ENCODE peak calls at places on chromosome 4, in six cellular contexts. P is frontal cortex, M is left ventricle myocardium inferior, K is HEK293T, Z is brain microvascular endothelial cell, V is GM23248. Q is an unnamed sample.

GRCh38 chr4:189792819-189793618 is 147.7 kb upstream of the FRG1 start:
- DNase-seq in K (peak), P (no peak), Z (peak), M (peak), V (peak), Q (peak)

GRCh38 chr4:28565434-28565833 is 1704.8 kb downstream of the STIM2 start:
- DNase-seq in K (no peak), Z (no peak), V (peak), P (no peak), M (no peak), Q (no peak)

GRCh38 chr4:27048350-27049100 is 187.9 kb downstream of the STIM2 start:
- DNase-seq in P (peak), V (peak), M (no peak), Z (peak), K (peak), Q (peak)

GRCh38 chr4:86092684-86093083 is 267.2 kb downstream of the MAPK10 start:
- DNase-seq in P (no peak), K (no peak), M (no peak), V (peak), Z (peak), Q (peak)

GRCh38 chr4:162682651-162683050 is 484.0 kb downstream of the NAF1 start:
- DNase-seq in V (no peak), P (no peak), Z (peak), M (no peak), K (no peak), Q (no peak)

GRCh38 chr4:69057620-69058409 is 38.5 kb upstream of the UGT2B7 start:
- DNase-seq in V (no peak), K (no peak), Z (no peak), P (no peak), M (no peak), Q (no peak)

GRCh38 chr4:33837043-33837442 is 2407.3 kb downstream of the ARAP2 start:
- DNase-seq in P (no peak), Z (peak), M (no peak), K (no peak), V (peak), Q (no peak)

GRCh38 chr4:102860928-102861327 is 7.9 kb upstream of the CISD2 start:
- DNase-seq in Z (no peak), K (no peak), V (no peak), P (no peak), M (no peak), Q (no peak)

GRCh38 chr4:31620476-31620875 is 900.3 kb downstream of the PCDH7 start:
- DNase-seq in K (no peak), M (no peak), V (no peak), P (no peak), Z (peak), Q (no peak)

Q was measured in NB4.